ENCODE peak calls at places on chromosomes 3 and 15, in five cellular contexts. N, M, J, E and L are unnamed samples.

GRCh38 chr3:27646891-27647290 is 75.2 kb downstream of the EOMES start:
- DNase-seq in N (no peak), M (no peak), J (no peak), E (no peak), L (no peak)

GRCh38 chr3:70433091-70433490 is 120.7 kb upstream of the MDFIC2 start:
- DNase-seq in N (no peak), M (no peak), J (no peak), E (no peak), L (no peak)

GRCh38 chr3:117786339-117786738 is 1076.8 kb downstream of the TUSC7 start:
- DNase-seq in N (no peak), M (no peak), J (no peak), E (no peak), L (no peak)

GRCh38 chr3:101829066-101829830 is 20.1 kb upstream of the NFKBIZ start:
- DNase-seq in N (peak; percentile 88), M (peak; percentile 85), J (no peak), E (peak; percentile 68), L (peak; percentile 30)

GRCh38 chr15:95287774-95288173 is 1042.7 kb upstream of the NR2F2 start:
- DNase-seq in N (no peak), M (no peak), J (no peak), E (no peak), L (no peak)

GRCh38 chr3:53350652-53351051 is 3.3 kb upstream of the DCP1A start:
- DNase-seq in N (no peak), M (no peak), J (peak; percentile 14), E (no peak), L (no peak)

GRCh38 chr3:196414469-196414868 is 17.8 kb downstream of the UBXN7 start:
- DNase-seq in N (no peak), M (no peak), J (peak; percentile 15), E (no peak), L (no peak)

GRCh38 chr3:191412764-191413163 is 48.2 kb upstream of the PYDC2 start:
- DNase-seq in N (no peak), M (no peak), J (no peak), E (no peak), L (no peak)

GRCh38 chr3:182450942-182451607 is 342.2 kb upstream of the ATP11B start:
- DNase-seq in N (no peak), M (no peak), J (no peak), E (no peak), L (no peak)

GRCh38 chr15:89177116-89177515 is 44.3 kb downstream of the RLBP1 start:
- DNase-seq in N (peak; percentile 28), M (no peak), J (no peak), E (no peak), L (no peak)

GRCh38 chr3:46076606-46077005 is 49.3 kb upstream of the XCR1 start:
- DNase-seq in N (no peak), M (no peak), J (no peak), E (no peak), L (no peak)

GRCh38 chr3:178238179-178238578 is 298.1 kb upstream of the KCNMB2 start:
- DNase-seq in N (no peak), M (no peak), J (no peak), E (no peak), L (no peak)

GRCh38 chr3:12746419-12746818 is 12.6 kb downstream of the TMEM40 start:
- DNase-seq in N (no peak), M (no peak), J (no peak), E (no peak), L (no peak)

GRCh38 chr15:48177383-48177874 is 666 bp downstream of the MYEF2 start:
- DNase-seq in N (no peak), M (peak; percentile 9), J (no peak), E (no peak), L (peak; percentile 30)

GRCh38 chr15:51759557-51760070 is 8.2 kb downstream of the TMOD2 start:
- DNase-seq in N (no peak), M (peak; percentile 52), J (peak; percentile 6), E (no peak), L (no peak)

GRCh38 chr3:54358969-54359648 is 236.8 kb downstream of the CACNA2D3 start:
- DNase-seq in N (no peak), M (peak; percentile 48), J (no peak), E (peak; percentile 84), L (no peak)

GRCh38 chr3:156676467-156677119 is 2.2 kb downstream of the TIPARP start:
- DNase-seq in N (no peak), M (no peak), J (no peak), E (no peak), L (peak; percentile 6)

GRCh38 chr3:139558351-139559170 is 19.0 kb upstream of the RBP1 start:
- DNase-seq in N (no peak), M (no peak), J (no peak), E (no peak), L (no peak)

GRCh38 chr3:122754867-122755835 is 38.5 kb downstream of the HSPBAP1 start:
- DNase-seq in N (no peak), M (no peak), J (peak; percentile 51), E (no peak), L (no peak)

GRCh38 chr15:42736793-42737528 is at the start of gene CDAN1:
- DNase-seq in N (peak; percentile 94), M (peak; percentile 91), J (peak; percentile 73), E (peak; percentile 97), L (peak; percentile 87)

DNA sequence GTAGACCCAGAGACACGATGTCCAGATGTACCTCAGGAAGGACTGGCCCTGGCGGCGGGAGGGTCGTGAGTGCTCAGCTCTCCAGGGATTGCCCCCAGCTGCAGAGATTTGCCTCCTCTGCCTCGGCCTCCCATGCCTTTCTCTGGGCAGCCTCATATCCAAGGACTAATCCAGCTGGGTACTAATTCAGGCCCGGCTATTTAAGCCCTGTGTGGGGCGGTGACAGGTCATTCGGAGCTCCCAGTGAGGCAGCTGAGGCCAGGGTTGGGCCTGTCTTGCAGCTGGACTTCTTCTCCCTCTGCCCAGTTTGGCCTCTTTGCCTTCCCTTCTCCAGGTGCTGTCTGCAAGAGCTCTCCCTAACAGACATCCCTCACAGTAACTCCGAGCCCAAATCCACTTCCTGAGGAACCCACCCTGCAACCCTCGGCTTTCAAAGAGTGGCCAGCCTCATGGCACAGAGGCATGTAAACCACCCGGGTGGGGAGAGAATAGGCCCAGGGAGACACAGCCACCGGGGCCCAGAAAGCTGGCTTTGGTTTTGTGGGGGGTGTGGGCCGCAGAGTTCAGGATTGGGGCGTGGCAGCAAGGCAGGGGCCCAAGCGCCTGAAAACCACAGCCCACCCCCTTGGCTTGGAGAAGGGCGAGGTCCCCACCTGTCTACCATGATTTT is 85.8 kb downstream of the PPCDC start:
- DNase-seq in N (no peak), M (no peak), J (no peak), E (no peak), L (no peak)
- H3K4me1 ChIP-seq in N (peaks cover 13% of the 10 kb centered on the region), M (peaks cover 8% of the 10 kb centered on the region), J (peaks cover 54% of the 10 kb centered on the region), E (peaks cover 3% of the 10 kb centered on the region), L (peaks cover 28% of the 10 kb centered on the region)

DNA sequence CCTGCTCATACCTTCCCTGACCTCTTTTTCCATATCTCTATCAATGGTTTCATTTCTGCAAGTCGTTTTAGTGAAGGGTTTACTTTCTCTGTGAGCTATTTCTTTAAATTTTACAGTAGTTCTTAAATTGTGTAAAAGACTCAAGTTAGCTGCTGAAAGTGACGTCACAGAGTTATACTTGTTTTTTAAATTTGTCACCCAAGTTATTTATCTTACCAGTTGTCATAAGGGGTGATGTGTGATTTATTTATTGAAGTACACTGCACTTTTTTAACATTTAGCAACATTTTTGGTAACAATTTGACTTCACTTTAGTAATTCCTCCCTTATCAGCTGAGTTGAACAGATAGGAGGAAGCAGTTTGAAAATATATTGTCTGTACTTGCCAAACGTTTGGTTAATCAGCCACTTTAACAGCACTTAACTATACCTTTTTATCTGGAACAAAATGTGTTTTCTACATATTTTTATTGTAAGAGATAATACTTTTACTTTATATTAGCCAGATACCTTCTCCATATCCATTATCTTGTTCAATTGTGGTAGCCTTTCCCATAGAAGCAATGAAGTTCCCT is 3.8 kb downstream of the STT3B start:
- DNase-seq in N (no peak), M (no peak), J (no peak), E (no peak), L (no peak)
- H3K27me3 ChIP-seq in N (no peaks in the 10 kb centered on the region), M (no peaks in the 10 kb centered on the region), J (no peaks in the 10 kb centered on the region), E (no peaks in the 10 kb centered on the region), L (no peaks in the 10 kb centered on the region)

GRCh38 chr3:134058728-134059601 is 29.2 kb upstream of the SLCO2A1 start:
- DNase-seq in N (no peak), M (no peak), J (no peak), E (no peak), L (no peak)
- H3K4me1 ChIP-seq in N (no peaks in the 10 kb centered on the region), M (peaks cover 9% of the 10 kb centered on the region), J (peaks cover 59% of the 10 kb centered on the region), E (peaks cover 4% of the 10 kb centered on the region), L (no peaks in the 10 kb centered on the region)

GRCh38 chr15:69608661-69609060 is 156.0 kb downstream of the RPLP1 start:
- DNase-seq in N (no peak), M (no peak), J (no peak), E (no peak), L (no peak)
- H3K27me3 ChIP-seq in N (no peaks in the 10 kb centered on the region), M (no peaks in the 10 kb centered on the region), J (peaks cover 2% of the 10 kb centered on the region), E (no peaks in the 10 kb centered on the region), L (no peaks in the 10 kb centered on the region)

DNA sequence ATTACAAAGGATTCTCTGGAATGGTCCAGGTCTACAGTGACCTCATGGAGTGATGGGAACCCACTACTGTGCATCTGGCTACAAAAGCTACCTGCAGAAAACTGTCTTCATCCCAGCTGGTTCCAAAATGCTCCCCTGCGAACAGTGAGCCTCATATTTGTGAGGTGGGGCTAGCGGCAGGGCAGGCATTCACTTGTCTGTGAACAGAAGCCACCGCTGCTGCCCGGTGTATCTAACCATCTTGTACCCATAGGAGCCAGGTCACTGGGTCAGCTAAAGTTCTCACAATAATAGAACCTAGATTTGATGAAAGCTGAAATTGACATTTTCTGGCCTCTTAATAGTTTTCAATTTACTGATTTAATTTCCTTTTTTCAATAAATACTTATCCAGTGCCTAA is 150.7 kb downstream of the KLF13 start:
- DNase-seq in N (peak; percentile 34), M (no peak), J (no peak), E (no peak), L (no peak)
- H3K4me1 ChIP-seq in N (peaks cover 5% of the 10 kb centered on the region), M (peaks cover 11% of the 10 kb centered on the region), J (no peaks in the 10 kb centered on the region), E (no peaks in the 10 kb centered on the region), L (peaks cover 50% of the 10 kb centered on the region)

DNA sequence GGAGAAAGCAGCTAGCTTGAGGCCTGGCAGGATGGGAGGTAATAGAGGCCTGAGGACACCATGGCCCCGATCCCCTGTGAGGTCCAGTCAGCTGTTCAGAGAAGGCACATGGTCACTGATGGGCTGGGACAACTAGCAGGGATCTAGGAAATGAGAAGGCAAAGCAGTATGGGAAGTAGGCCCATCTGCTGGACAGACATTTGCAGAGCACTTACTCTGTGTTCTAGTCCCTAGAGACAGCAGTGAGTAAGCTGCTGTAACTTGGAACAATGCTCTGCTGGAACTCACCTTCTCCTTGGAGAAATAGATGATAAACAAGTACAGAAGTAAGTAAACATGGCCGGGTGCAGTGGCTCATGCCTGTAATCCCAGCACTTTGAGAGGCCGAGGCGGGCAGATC is 7.1 kb downstream of the ECE2 start:
- DNase-seq in N (no peak), M (no peak), J (no peak), E (no peak), L (no peak)
- H3K27me3 ChIP-seq in N (no peaks in the 10 kb centered on the region), M (no peaks in the 10 kb centered on the region), J (peaks cover 3% of the 10 kb centered on the region), E (no peaks in the 10 kb centered on the region), L (peaks cover 3% of the 10 kb centered on the region)

GRCh38 chr3:55431041-55431440 is 56.1 kb downstream of the WNT5A start:
- DNase-seq in N (no peak), M (no peak), J (no peak), E (no peak), L (no peak)

GRCh38 chr3:55436644-55437043 is 50.5 kb downstream of the WNT5A start:
- DNase-seq in N (no peak), M (no peak), J (no peak), E (no peak), L (no peak)

GRCh38 chr3:55435446-55435845 is 51.7 kb downstream of the WNT5A start:
- DNase-seq in N (no peak), M (no peak), J (no peak), E (no peak), L (no peak)

GRCh38 chr3:55439657-55440405 is 47.3 kb downstream of the WNT5A start:
- DNase-seq in N (no peak), M (no peak), J (no peak), E (no peak), L (no peak)

GRCh38 chr3:55434789-55435188 is 52.3 kb downstream of the WNT5A start:
- DNase-seq in N (no peak), M (no peak), J (no peak), E (no peak), L (no peak)
- H3K4me1 ChIP-seq in N (no peaks in the 10 kb centered on the region), M (no peaks in the 10 kb centered on the region), J (no peaks in the 10 kb centered on the region), E (no peaks in the 10 kb centered on the region), L (no peaks in the 10 kb centered on the region)